ENCODE peak calls at places on chromosomes 3 and 15, in four cellular contexts. Y is K562, E is HepG2, P is GM12878. R is an unnamed sample.

GRCh38 chr3:48240000-48240710 is 749 bp upstream of the ZNF589 start:
- DNase-seq in Y (no peak), E (no peak), P (no peak), R (no peak)

GRCh38 chr15:71114887-71115566 is at the start of gene THSD4:
- DNase-seq in E (peak; percentile 25), Y (peak; percentile 93), P (no peak), R (peak; percentile 99)

GRCh38 chr15:65374831-65375401 is 2.9 kb downstream of the IGDCC3 start:
- DNase-seq in P (no peak), Y (no peak), E (no peak), R (no peak)

GRCh38 chr3:124361566-124361965 is 368.7 kb upstream of the UMPS start:
- DNase-seq in P (no peak), E (no peak), Y (no peak), R (no peak)

GRCh38 chr15:57506422-57506821 is 85.3 kb upstream of the MYZAP start:
- DNase-seq in Y (peak; percentile 18), P (no peak), E (no peak), R (no peak)

GRCh38 chr15:96320703-96321421 is 9.6 kb upstream of the NR2F2 start:
- DNase-seq in Y (no peak), P (no peak), E (no peak), R (no peak)

GRCh38 chr3:31713820-31714511 is 181.2 kb downstream of the STT3B start:
- DNase-seq in P (no peak), Y (no peak), E (no peak), R (no peak)

GRCh38 chr3:101453966-101454365 is 59.0 kb downstream of the SENP7 start:
- DNase-seq in P (no peak), E (no peak), Y (no peak), R (no peak)

GRCh38 chr3:170033489-170033888 is 4.3 kb upstream of the GPR160 start:
- DNase-seq in E (no peak), Y (no peak), P (no peak), R (peak; percentile 9)

GRCh38 chr3:111666041-111666735 is 71.0 kb upstream of the ZBED2 start:
- DNase-seq in Y (no peak), P (no peak), E (no peak), R (no peak)

GRCh38 chr3:63582943-63583500 is 69.5 kb upstream of the SNTN start:
- DNase-seq in E (peak; percentile 56), P (no peak), Y (no peak), R (no peak)

GRCh38 chr3:149407898-149408297 is 30.4 kb upstream of the TM4SF1 start:
- DNase-seq in Y (no peak), E (peak; percentile 39), P (no peak), R (no peak)

GRCh38 chr15:79042213-79042928 is 48.2 kb downstream of the RASGRF1 start:
- DNase-seq in Y (no peak), E (no peak), P (no peak), R (no peak)

GRCh38 chr3:127801914-127802313 is 20.4 kb downstream of the MGLL start:
- DNase-seq in Y (no peak), E (no peak), P (no peak), R (no peak)

GRCh38 chr15:90367578-90367977 is 15.5 kb downstream of the ZNF774 start:
- DNase-seq in Y (no peak), P (no peak), E (no peak), R (no peak)

GRCh38 chr15:47577476-47577875 is 139.8 kb upstream of the SEMA6D start:
- DNase-seq in P (no peak), E (no peak), Y (no peak), R (no peak)

GRCh38 chr3:52174896-52175295 is 20.7 kb upstream of the POC1A start:
- DNase-seq in P (no peak), E (no peak), Y (no peak), R (no peak)

GRCh38 chr3:134430174-134430573 is 55.6 kb downstream of the ANAPC13 start:
- DNase-seq in E (no peak), Y (no peak), P (no peak), R (no peak)

GRCh38 chr3:129185774-129186173 is 2.1 kb upstream of the CNBP start:
- DNase-seq in E (no peak), Y (no peak), P (no peak), R (no peak)

GRCh38 chr3:9024341-9024740 is 61.1 kb upstream of the RAD18 start:
- DNase-seq in Y (no peak), P (no peak), E (no peak), R (no peak)

GRCh38 chr3:9022305-9022985 is 59.2 kb upstream of the RAD18 start:
- DNase-seq in Y (no peak), P (no peak), E (no peak), R (no peak)

GRCh38 chr3:9021610-9022009 is 58.3 kb upstream of the RAD18 start:
- DNase-seq in Y (no peak), E (no peak), P (no peak), R (no peak)

GRCh38 chr3:9020396-9020795 is 57.1 kb upstream of the RAD18 start:
- DNase-seq in P (no peak), Y (no peak), E (no peak), R (no peak)

DNA sequence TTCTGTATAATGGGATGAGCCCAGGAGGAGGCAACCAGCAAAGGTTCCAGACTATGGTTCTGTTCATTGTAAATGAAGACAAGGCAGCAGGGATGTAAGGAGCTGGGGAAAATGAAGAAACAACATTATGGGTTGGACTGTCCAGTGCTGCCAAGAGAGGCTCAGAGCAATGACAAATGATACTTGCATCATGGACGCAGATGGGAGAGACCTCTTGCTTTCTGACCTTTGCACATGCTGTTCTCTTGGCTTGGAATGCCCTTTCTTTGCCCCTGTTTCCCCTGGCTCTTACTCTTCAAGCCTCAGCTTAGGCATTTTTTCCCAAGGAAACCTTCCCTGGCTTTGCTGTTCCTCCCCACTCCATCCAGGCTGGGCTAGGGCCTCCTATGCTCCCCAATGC is 59.9 kb upstream of the RAD18 start:
- DNase-seq in Y (no peak), P (no peak), E (no peak), R (no peak)
- TF ChIP-seq POLR2AphosphoS2 in Y (no peak), P (no peak), E (no peak), R (no peak)

GRCh38 chr3:14456794-14457193 is 54.4 kb downstream of the SLC6A6 start:
- DNase-seq in Y (no peak), P (no peak), E (no peak), R (no peak)

GRCh38 chr3:14453841-14454630 is 51.6 kb downstream of the SLC6A6 start:
- DNase-seq in P (no peak), E (no peak), Y (no peak), R (no peak)

GRCh38 chr3:14454644-14455310 is 52.4 kb downstream of the SLC6A6 start:
- DNase-seq in P (no peak), Y (no peak), E (no peak), R (no peak)

GRCh38 chr3:14457481-14457880 is 55.1 kb downstream of the SLC6A6 start:
- DNase-seq in E (no peak), Y (no peak), P (no peak), R (no peak)

GRCh38 chr3:14455571-14456317 is 53.3 kb downstream of the SLC6A6 start:
- DNase-seq in P (no peak), E (no peak), Y (no peak), R (no peak)
- TF ChIP-seq RFX5 in P (no peak), E (no peak), Y (no peak), R (no peak)

GRCh38 chr3:46930176-46930944 is 46.2 kb downstream of the CCDC12 start:
- DNase-seq in E (no peak), P (no peak), Y (no peak), R (no peak)
- H3K4me2 ChIP-seq in E (no peak overlapping the region), P (peak overlapping the region; percentile 46), Y (no peak overlapping the region), R (peak overlapping the region; percentile 63)

DNA sequence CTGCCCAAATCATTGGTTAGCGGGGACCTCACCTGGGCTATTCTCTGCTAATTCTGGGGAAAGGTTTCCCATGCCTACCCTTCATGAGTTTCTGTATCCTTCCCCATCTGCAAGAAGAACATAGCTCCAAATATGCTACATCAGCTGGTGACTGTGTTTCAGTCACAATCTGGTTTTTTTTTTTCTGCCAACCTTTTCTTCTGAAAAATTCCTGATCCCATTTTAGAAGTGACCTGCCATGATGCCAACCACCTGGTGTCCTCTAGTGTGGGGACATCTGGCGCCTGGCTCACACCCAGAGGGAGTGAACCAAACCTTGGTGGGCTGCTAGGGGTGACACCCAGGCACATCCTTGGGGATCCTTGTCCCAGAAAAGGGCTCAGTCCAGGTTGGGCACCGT is 76.1 kb downstream of the CHRD start:
- DNase-seq in P (no peak), Y (no peak), E (no peak), R (no peak)
- TF ChIP-seq POLR2AphosphoS2 in P (no peak), Y (no peak), E (no peak), R (no peak)

DNA sequence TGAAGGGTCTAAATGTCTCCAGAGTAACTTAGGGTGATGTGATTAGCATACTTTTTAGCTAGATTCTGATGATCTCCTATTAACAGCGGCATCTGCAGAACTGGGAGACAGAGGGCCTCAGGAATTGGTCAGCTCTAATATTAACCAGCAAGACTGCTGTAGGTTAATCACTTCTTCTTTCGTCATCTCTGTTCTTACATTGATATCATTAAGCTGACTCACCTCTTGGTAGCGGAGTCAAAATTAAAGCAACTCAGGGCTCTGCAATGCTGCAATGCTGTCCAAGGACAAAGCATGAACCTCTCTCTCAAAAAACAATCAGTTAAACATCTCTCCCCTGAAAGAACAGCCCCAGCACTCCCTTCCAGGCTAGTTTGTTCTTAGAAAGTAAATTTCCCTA is 57.5 kb upstream of the TRA2B start:
- DNase-seq in Y (no peak), E (no peak), P (no peak), R (no peak)
- TF ChIP-seq RFX5 in Y (no peak), E (no peak), P (no peak), R (no peak)

GRCh38 chr3:167187211-167187610 is 192.9 kb downstream of the ZBBX start:
- DNase-seq in E (no peak), P (no peak), Y (no peak), R (no peak)
- H3K4me2 ChIP-seq in E (no peak overlapping the region), P (no peak overlapping the region), Y (no peak overlapping the region), R (no peak overlapping the region)

DNA sequence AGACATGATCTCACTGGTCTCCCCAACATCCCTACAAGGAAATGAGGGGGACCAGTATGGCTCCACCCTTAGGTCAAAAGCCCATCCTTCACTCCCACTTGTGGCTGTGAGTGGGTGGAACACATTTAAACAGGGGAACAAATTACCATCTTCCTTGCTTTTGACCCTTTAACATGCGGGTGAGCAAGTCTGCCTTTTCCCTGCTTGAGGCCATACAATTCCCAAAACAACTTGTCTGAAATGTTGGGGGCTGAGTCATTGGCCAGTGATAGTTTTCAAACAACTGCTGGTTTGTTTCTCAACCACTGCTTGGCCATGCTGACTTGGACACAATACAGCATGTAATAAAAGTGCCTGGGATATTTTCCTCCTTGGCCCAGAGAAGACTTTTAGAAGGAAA is 39.6 kb downstream of the COL8A1 start:
- DNase-seq in Y (no peak), E (no peak), P (no peak), R (no peak)
- TF ChIP-seq POLR2AphosphoS2 in Y (no peak), E (no peak), P (no peak), R (no peak)

DNA sequence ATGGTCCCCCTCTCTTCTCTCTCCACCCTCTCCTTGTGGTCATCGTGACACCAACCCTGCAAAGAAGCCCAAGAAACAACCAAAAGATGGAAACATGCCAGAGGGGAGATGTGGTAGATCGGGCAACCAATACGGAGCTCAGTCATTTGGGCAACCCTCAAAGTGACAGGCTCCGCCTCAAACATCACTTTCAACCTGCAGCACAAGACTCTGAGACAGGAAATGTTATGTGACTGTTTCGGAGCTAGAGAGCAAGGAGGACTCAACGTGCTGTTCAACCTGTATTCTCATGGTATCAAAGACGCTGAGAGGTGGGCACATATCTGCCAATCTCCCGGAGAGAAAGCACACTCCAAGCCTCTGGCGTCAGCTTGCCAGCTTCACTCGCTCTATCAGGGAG is 28.5 kb upstream of the B3GNT5 start:
- DNase-seq in Y (no peak), P (no peak), E (no peak), R (no peak)
- TF ChIP-seq RFX5 in Y (no peak), P (no peak), E (no peak), R (no peak)

GRCh38 chr3:61896251-61896650 is 334.9 kb downstream of the PTPRG start:
- DNase-seq in P (no peak), Y (no peak), E (no peak), R (no peak)
- H3K4me2 ChIP-seq in P (no peak overlapping the region), Y (no peak overlapping the region), E (no peak overlapping the region), R (no peak overlapping the region)

R was measured in A549.